ENCODE peak calls at places on chromosomes 16 and 17, in eight cellular contexts. A is GM18507; V is substantia nigra; I is right lobe of liver; G is NCI-H1048; N is CD8-positive, alpha-beta memory T cell; M is CD4-positive, alpha-beta T cell; C is astrocyte of the hippocampus. P is an unnamed sample.

GRCh38 chr17:43546317-43547188 is at the start of gene ETV4:
- DNase-seq in V (peak; percentile 75), G (peak; percentile 86), M (peak; percentile 89), N (peak; percentile 83), I (peak; percentile 89), A (peak; percentile 95), C (peak; percentile 97), P (peak; percentile 64)

GRCh38 chr17:48054238-48055185 is 6.4 kb downstream of the NFE2L1 start:
- DNase-seq in A (no peak), N (no peak), C (peak; percentile 90), I (peak; percentile 90), G (peak; percentile 53), M (no peak), V (peak; percentile 21), P (peak; percentile 54)

GRCh38 chr17:2982854-2983636 is 80.4 kb downstream of the OR1D5 start:
- DNase-seq in G (no peak), N (no peak), V (peak; percentile 52), A (no peak), C (peak; percentile 76), M (no peak), I (peak; percentile 46), P (no peak)

GRCh38 chr16:22427556-22427955 is 53.1 kb upstream of the CDR2 start:
- DNase-seq in A (no peak), G (no peak), M (no peak), I (no peak), V (no peak), C (no peak), N (no peak), P (no peak)

GRCh38 chr17:17351356-17351891 is 48.3 kb downstream of the NT5M start:
- DNase-seq in N (no peak), A (no peak), V (no peak), I (no peak), C (no peak), G (no peak), M (no peak), P (no peak)

GRCh38 chr17:48429156-48429555 is 858 bp downstream of the SKAP1 start:
- DNase-seq in M (peak; percentile 27), N (peak; percentile 53), C (no peak), V (no peak), A (no peak), I (no peak), G (no peak), P (no peak)

GRCh38 chr17:42980766-42981397 is 517 bp downstream of the RUNDC1 start:
- DNase-seq in C (peak; percentile 67), V (no peak), M (peak; percentile 46), I (peak; percentile 59), G (no peak), N (peak; percentile 59), A (peak; percentile 45), P (no peak)

GRCh38 chr17:77834170-77835115 is 124.1 kb upstream of the TNRC6C start:
- DNase-seq in M (peak; percentile 53), V (no peak), C (peak; percentile 96), I (no peak), G (no peak), N (peak; percentile 24), A (peak; percentile 49), P (no peak)

GRCh38 chr17:37541880-37542675 is 52.4 kb downstream of the DUSP14 start:
- DNase-seq in A (no peak), N (no peak), V (no peak), M (no peak), I (no peak), G (no peak), C (peak; percentile 26), P (no peak)

GRCh38 chr17:67974186-67974585 is 22.1 kb downstream of the C17orf58 start:
- DNase-seq in G (no peak), N (no peak), C (no peak), V (no peak), M (no peak), I (no peak), A (no peak), P (no peak)

GRCh38 chr16:35626051-35626450 is 2166.6 kb downstream of the TP53TG3F start:
- DNase-seq in V (no peak), I (no peak), A (no peak), N (no peak), C (no peak), M (no peak), G (no peak), P (no peak)

GRCh38 chr17:41893384-41893783 is 25.4 kb downstream of the ACLY start:
- DNase-seq in G (no peak), I (no peak), C (no peak), V (no peak), N (no peak), M (no peak), A (no peak), P (no peak)

GRCh38 chr17:27473748-27474609 is 17.7 kb downstream of the KSR1 start:
- DNase-seq in G (no peak), M (peak; percentile 44), N (peak; percentile 67), C (no peak), V (no peak), I (no peak), A (no peak), P (no peak)